ENCODE peak calls at places on chromosome 16, in seven cellular contexts. A is heart right ventricle, W is left ventricle myocardium inferior, X is psoas muscle, K is A549, H is MM.1S, F is neural progenitor cell. E is an unnamed sample.
A peak's percentile ranks its signal among the peaks of the same experiment; 100 is the strongest.

GRCh38 chr16:65509172-65509571 is 387.3 kb upstream of the CDH11 start:
- DNase-seq in K (no peak), W (no peak), X (no peak), A (no peak), F (no peak), H (no peak), E (no peak)

GRCh38 chr16:22314661-22315626 is 17.7 kb downstream of the POLR3E start:
- DNase-seq in F (peak; percentile 49), H (no peak), K (no peak), X (no peak), W (no peak), A (no peak), E (peak; percentile 49)

GRCh38 chr16:11004957-11005610 is 60.7 kb downstream of the CLEC16A start:
- DNase-seq in A (no peak), X (no peak), W (no peak), H (no peak), K (no peak), F (no peak), E (no peak)

GRCh38 chr16:47413041-47413440 is 47.8 kb downstream of the ITFG1 start:
- DNase-seq in H (no peak), W (no peak), K (no peak), A (no peak), X (no peak), F (no peak), E (no peak)

GRCh38 chr16:28312327-28312726 is 20.0 kb downstream of the SBK1 start:
- DNase-seq in X (no peak), F (no peak), W (no peak), A (no peak), K (no peak), H (no peak), E (no peak)

GRCh38 chr16:88960516-88960915 is 16.5 kb downstream of the CBFA2T3 start:
- DNase-seq in F (no peak), K (no peak), H (no peak), W (no peak), A (no peak), X (no peak), E (no peak)

GRCh38 chr16:87160218-87160617 is 157.0 kb downstream of the C16orf95 start:
- DNase-seq in W (no peak), K (no peak), A (no peak), H (no peak), X (no peak), F (no peak), E (no peak)

GRCh38 chr16:79165541-79165940 is 435.0 kb downstream of the MAF start:
- DNase-seq in A (no peak), F (no peak), X (no peak), H (no peak), K (no peak), W (no peak), E (no peak)

GRCh38 chr16:85696761-85697160 is 8.0 kb upstream of the GINS2 start:
- DNase-seq in F (no peak), H (no peak), A (no peak), W (no peak), K (no peak), X (no peak), E (no peak)

GRCh38 chr16:6969594-6969993 is 363.1 kb upstream of the RBFOX1 start:
- DNase-seq in K (no peak), H (no peak), A (no peak), F (no peak), W (no peak), X (no peak), E (no peak)

GRCh38 chr16:22813223-22813945 is 578 bp upstream of the HS3ST2 start:
- DNase-seq in W (peak; percentile 42), F (peak; percentile 94), A (peak; percentile 31), X (peak; percentile 30), H (no peak), K (no peak), E (no peak)

GRCh38 chr16:64102654-64103053 is 1019.2 kb downstream of the CDH11 start:
- DNase-seq in K (no peak), W (no peak), A (no peak), H (no peak), X (no peak), F (no peak), E (no peak)
- H3K27ac ChIP-seq in K (no peak overlapping the region), W (no peak overlapping the region), A (no peak overlapping the region), H (no peak overlapping the region), X (no peak overlapping the region), F (no peak overlapping the region), E (no peak overlapping the region)

DNA sequence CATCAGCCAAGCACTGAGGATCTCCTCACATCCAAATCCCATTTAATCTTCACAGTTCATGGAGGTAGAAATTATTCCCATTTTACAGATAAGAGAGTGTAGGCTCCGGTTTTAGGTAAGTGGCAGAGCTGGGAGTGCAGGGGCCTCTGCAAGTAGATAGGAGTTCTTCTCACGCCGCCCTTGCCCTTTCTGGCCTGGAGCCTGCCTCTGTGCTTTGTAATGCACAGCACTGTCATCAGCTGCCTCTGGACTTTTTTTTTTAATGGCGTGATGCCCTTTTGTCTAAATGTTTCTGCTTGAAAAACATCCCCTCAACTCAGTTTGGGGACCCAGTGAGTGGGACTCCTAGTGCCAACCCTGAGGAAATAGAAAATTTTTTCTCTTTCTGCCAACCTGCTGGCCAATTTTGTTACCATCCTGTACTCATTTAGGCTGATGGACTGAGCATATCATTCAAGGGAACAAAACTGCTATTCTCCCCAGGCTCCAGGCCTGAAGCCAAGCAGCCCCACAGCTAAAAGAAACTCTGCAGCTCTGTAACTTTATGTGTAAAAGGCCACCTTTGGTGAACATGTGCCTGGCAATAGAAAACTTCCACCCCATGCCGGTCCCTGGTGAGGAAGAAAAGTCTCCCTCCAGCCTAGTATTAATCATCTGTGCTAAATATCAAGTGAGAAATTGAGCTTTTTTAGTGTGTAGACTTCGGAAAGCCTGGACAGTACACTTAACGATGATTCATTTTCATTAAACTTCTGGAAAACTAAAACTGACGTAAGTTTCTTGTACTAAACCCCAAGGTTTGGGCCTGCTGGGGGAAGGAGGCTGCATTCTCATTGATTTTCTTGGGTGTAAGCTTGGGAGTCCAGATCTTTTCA is 22.5 kb downstream of the SLC6A2 start:
- DNase-seq in K (no peak), W (peak; percentile 30), A (no peak), H (no peak), F (no peak), X (no peak), E (no peak)
- H3K27ac ChIP-seq in K (no peak overlapping the region), W (peak overlapping the region; percentile 12), A (no peak overlapping the region), H (no peak overlapping the region), F (no peak overlapping the region), X (no peak overlapping the region), E (no peak overlapping the region)

DNA sequence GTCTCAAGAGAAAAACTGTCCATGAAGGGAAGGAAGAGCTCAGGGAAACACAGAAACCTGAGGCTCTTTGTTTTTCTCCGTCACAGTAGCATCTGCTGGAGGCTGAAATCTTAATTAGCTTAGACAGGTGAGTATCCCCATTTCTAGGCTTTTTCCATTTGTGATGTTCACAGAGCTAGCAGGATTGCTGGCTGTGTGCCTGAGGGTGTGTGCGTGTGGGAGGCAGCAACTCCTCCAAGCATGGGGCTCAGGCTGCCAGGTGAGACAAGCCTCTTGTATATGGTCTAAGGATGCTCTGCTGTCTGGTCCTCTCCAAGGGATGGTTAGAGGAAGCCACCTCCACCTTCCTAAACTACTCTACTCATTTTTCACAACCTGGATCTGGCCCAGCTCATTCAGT is 569.9 kb downstream of the HS3ST4 start:
- DNase-seq in X (no peak), F (no peak), H (no peak), K (no peak), A (no peak), W (no peak), E (no peak)
- H3K27ac ChIP-seq in X (no peak overlapping the region), F (no peak overlapping the region), H (no peak overlapping the region), K (no peak overlapping the region), A (no peak overlapping the region), W (no peak overlapping the region), E (no peak overlapping the region)

GRCh38 chr16:30340621-30341020 is 14.5 kb downstream of the CD2BP2 start:
- DNase-seq in H (no peak), K (no peak), A (no peak), W (no peak), F (no peak), X (no peak), E (no peak)

GRCh38 chr16:30335598-30336474 is 19.3 kb downstream of the CD2BP2 start:
- DNase-seq in F (no peak), H (peak; percentile 10), A (no peak), X (no peak), K (no peak), W (no peak), E (no peak)
- H3K27ac ChIP-seq in F (no peak overlapping the region), H (peak overlapping the region; percentile 79), A (peak overlapping the region; percentile 95), X (peak overlapping the region; percentile 97), K (peak overlapping the region; percentile 85), W (peak overlapping the region; percentile 98), E (peak overlapping the region; percentile 90)

GRCh38 chr16:68798398-68798797 is 44.9 kb upstream of the TANGO6 start:
- DNase-seq in H (no peak), K (no peak), W (no peak), F (no peak), X (no peak), A (no peak), E (no peak)
- H3K27ac ChIP-seq in H (no peak overlapping the region), K (no peak overlapping the region), W (no peak overlapping the region), F (no peak overlapping the region), X (no peak overlapping the region), A (no peak overlapping the region), E (no peak overlapping the region)

GRCh38 chr16:8928467-8928957 is 35.2 kb downstream of the USP7 start:
- DNase-seq in A (no peak), H (no peak), K (no peak), W (no peak), F (no peak), X (no peak), E (no peak)

GRCh38 chr16:8924214-8924613 is 39.5 kb downstream of the USP7 start:
- DNase-seq in X (peak; percentile 32), W (peak; percentile 60), K (no peak), F (no peak), A (peak; percentile 48), H (no peak), E (no peak)

GRCh38 chr16:8923199-8923598 is 40.5 kb downstream of the USP7 start:
- DNase-seq in K (no peak), H (no peak), A (no peak), W (no peak), F (no peak), X (no peak), E (no peak)

GRCh38 chr16:8926827-8927226 is 36.9 kb downstream of the USP7 start:
- DNase-seq in H (no peak), A (no peak), W (no peak), X (no peak), K (no peak), F (no peak), E (no peak)

DNA sequence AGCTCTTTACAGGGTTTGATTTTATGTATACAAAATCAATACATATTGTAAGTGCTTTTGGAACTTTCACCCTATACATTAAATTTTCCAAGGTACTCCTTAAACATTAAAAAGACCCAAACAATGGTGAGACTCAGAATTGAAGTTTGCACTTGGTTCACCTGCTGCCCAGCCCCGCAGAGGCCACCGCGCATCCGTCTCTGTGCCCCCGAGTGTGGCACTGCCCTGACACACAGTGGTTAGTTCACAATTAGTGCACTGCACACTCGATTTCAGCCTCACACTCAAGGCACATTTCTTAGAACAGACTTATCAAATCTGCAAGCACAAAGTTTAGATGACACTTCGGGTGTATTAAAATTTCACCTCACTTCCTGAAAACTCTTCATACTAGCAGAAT is 38.3 kb downstream of the USP7 start:
- DNase-seq in W (no peak), F (no peak), H (no peak), X (no peak), K (no peak), A (no peak), E (no peak)
- H3K27ac ChIP-seq in W (no peak overlapping the region), F (no peak overlapping the region), H (no peak overlapping the region), X (no peak overlapping the region), K (no peak overlapping the region), A (no peak overlapping the region), E (no peak overlapping the region)

GRCh38 chr16:84661418-84662060 is 13.2 kb downstream of the KLHL36 start:
- DNase-seq in W (no peak), H (no peak), K (no peak), X (no peak), A (no peak), F (no peak), E (no peak)
- H3K27ac ChIP-seq in W (no peak overlapping the region), H (no peak overlapping the region), K (no peak overlapping the region), X (no peak overlapping the region), A (no peak overlapping the region), F (no peak overlapping the region), E (no peak overlapping the region)